ENCODE peak calls at places on chromosomes 13 and 19, in nine cellular contexts. A, H, R, W, E, N, F, P and B are unnamed samples.
A peak's percentile ranks its signal among the peaks of the same experiment; 100 is the strongest.

GRCh38 chr13:59976856-59977255 is 186.9 kb downstream of the DIAPH3 start:
- DNase-seq in A (no peak), H (no peak), R (no peak), W (no peak), E (no peak), N (no peak), F (no peak), P (no peak), B (no peak)

GRCh38 chr13:106140476-106140875 is 395.0 kb downstream of the EFNB2 start:
- DNase-seq in A (no peak), H (no peak), R (no peak), W (no peak), E (no peak), N (no peak), F (no peak), P (no peak), B (peak; percentile 63)

GRCh38 chr13:73142091-73142490 is 83.3 kb downstream of the KLF5 start:
- DNase-seq in A (peak; percentile 12), H (no peak), R (no peak), W (no peak), E (no peak), N (no peak), F (peak; percentile 20), P (no peak), B (no peak)

GRCh38 chr19:23795462-23795861 is 36.8 kb upstream of the ZNF681 start:
- DNase-seq in A (no peak), H (no peak), R (no peak), W (no peak), E (no peak), N (no peak), F (no peak), P (peak; percentile 17), B (no peak)

GRCh38 chr13:73938375-73939070 is 195.7 kb downstream of the KLF12 start:
- DNase-seq in A (no peak), H (no peak), R (no peak), W (no peak), E (no peak), N (peak; percentile 52), F (no peak), P (no peak), B (peak; percentile 84)

GRCh38 chr19:47112166-47112663 is 1.4 kb downstream of the ZC3H4 start:
- DNase-seq in A (peak; percentile 96), H (peak; percentile 86), R (peak; percentile 95), W (peak; percentile 92), E (peak; percentile 85), N (peak; percentile 89), F (peak; percentile 91), P (peak; percentile 92), B (peak; percentile 48)

GRCh38 chr13:45690636-45691035 is 11.5 kb upstream of the CBY2 start:
- DNase-seq in A (no peak), H (no peak), R (no peak), W (no peak), E (no peak), N (no peak), F (no peak), P (no peak), B (no peak)

GRCh38 chr19:46697142-46697960 is 19.6 kb downstream of the PRKD2 start:
- DNase-seq in A (peak; percentile 86), H (peak; percentile 71), R (peak; percentile 97), W (no peak), E (no peak), N (peak; percentile 84), F (peak; percentile 97), P (peak; percentile 97), B (peak; percentile 29)

GRCh38 chr13:101150998-101151397 is 265.3 kb downstream of the NALCN start:
- DNase-seq in A (no peak), H (no peak), R (no peak), W (no peak), E (no peak), N (no peak), F (peak; percentile 45), P (no peak), B (no peak)

GRCh38 chr13:41064493-41064892 is 3.2 kb downstream of the WBP4 start:
- DNase-seq in A (no peak), H (no peak), R (no peak), W (no peak), E (no peak), N (no peak), F (no peak), P (no peak), B (no peak)

GRCh38 chr19:5691205-5691929 is 1.3 kb downstream of the RPL36 start:
- DNase-seq in A (peak; percentile 76), H (no peak), R (peak; percentile 78), W (peak; percentile 65), E (peak; percentile 68), N (peak; percentile 48), F (peak; percentile 45), P (peak; percentile 67), B (no peak)

GRCh38 chr13:105410602-105411001 is 1124.9 kb downstream of the EFNB2 start:
- DNase-seq in A (peak; percentile 15), H (no peak), R (peak; percentile 86), W (no peak), E (peak; percentile 62), N (peak; percentile 45), F (peak; percentile 77), P (peak; percentile 30), B (no peak)

GRCh38 chr19:33876619-33877018 is 79.9 kb downstream of the KCTD15 start:
- DNase-seq in A (no peak), H (no peak), R (no peak), W (no peak), E (no peak), N (no peak), F (no peak), P (no peak), B (no peak)

GRCh38 chr19:48613852-48614435 is 932 bp downstream of the FAM83E start:
- DNase-seq in A (no peak), H (no peak), R (no peak), W (no peak), E (no peak), N (no peak), F (no peak), P (no peak), B (no peak)

GRCh38 chr19:10538204-10538603 is 5.5 kb upstream of the ATG4D start:
- DNase-seq in A (no peak), H (no peak), R (no peak), W (no peak), E (no peak), N (no peak), F (no peak), P (no peak), B (no peak)

GRCh38 chr13:113083022-113083373 is 22.6 kb upstream of the F7 start:
- DNase-seq in A (no peak), H (no peak), R (no peak), W (peak; percentile 13), E (no peak), N (no peak), F (no peak), P (no peak), B (no peak)

GRCh38 chr19:45526143-45526542 is 18.9 kb downstream of the VASP start:
- DNase-seq in A (peak; percentile 91), H (peak; percentile 90), R (peak; percentile 81), W (no peak), E (no peak), N (peak; percentile 86), F (peak; percentile 89), P (no peak), B (no peak)

GRCh38 chr19:28608292-28608691 is 604.7 kb downstream of the UQCRFS1 start:
- DNase-seq in A (no peak), H (no peak), R (no peak), W (no peak), E (no peak), N (no peak), F (no peak), P (no peak), B (no peak)

GRCh38 chr19:28610731-28611130 is 602.2 kb downstream of the UQCRFS1 start:
- DNase-seq in A (no peak), H (no peak), R (no peak), W (no peak), E (no peak), N (no peak), F (no peak), P (no peak), B (no peak)

GRCh38 chr19:28607066-28607583 is 605.8 kb downstream of the UQCRFS1 start:
- DNase-seq in A (no peak), H (no peak), R (no peak), W (no peak), E (no peak), N (no peak), F (no peak), P (no peak), B (no peak)

GRCh38 chr19:28609944-28610343 is 603.0 kb downstream of the UQCRFS1 start:
- DNase-seq in A (no peak), H (no peak), R (no peak), W (no peak), E (no peak), N (no peak), F (no peak), P (no peak), B (no peak)

GRCh38 chr19:28609091-28609755 is 603.7 kb downstream of the UQCRFS1 start:
- DNase-seq in A (no peak), H (no peak), R (no peak), W (no peak), E (no peak), N (no peak), F (no peak), P (no peak), B (no peak)
- H3K4me3 ChIP-seq in A (no peak overlapping the region), H (no peak overlapping the region), R (no peak overlapping the region), W (no peak overlapping the region), E (no peak overlapping the region), N (no peak overlapping the region), F (no peak overlapping the region), P (no peak overlapping the region), B (no peak overlapping the region)

GRCh38 chr19:35232912-35233311 is 4.4 kb upstream of the FAM187B start:
- DNase-seq in A (no peak), H (no peak), R (no peak), W (no peak), E (no peak), N (no peak), F (no peak), P (no peak), B (no peak)
- H3K4me3 ChIP-seq in A (no peak overlapping the region), H (no peak overlapping the region), R (no peak overlapping the region), W (no peak overlapping the region), E (no peak overlapping the region), N (no peak overlapping the region), F (no peak overlapping the region), P (no peak overlapping the region), B (no peak overlapping the region)

DNA sequence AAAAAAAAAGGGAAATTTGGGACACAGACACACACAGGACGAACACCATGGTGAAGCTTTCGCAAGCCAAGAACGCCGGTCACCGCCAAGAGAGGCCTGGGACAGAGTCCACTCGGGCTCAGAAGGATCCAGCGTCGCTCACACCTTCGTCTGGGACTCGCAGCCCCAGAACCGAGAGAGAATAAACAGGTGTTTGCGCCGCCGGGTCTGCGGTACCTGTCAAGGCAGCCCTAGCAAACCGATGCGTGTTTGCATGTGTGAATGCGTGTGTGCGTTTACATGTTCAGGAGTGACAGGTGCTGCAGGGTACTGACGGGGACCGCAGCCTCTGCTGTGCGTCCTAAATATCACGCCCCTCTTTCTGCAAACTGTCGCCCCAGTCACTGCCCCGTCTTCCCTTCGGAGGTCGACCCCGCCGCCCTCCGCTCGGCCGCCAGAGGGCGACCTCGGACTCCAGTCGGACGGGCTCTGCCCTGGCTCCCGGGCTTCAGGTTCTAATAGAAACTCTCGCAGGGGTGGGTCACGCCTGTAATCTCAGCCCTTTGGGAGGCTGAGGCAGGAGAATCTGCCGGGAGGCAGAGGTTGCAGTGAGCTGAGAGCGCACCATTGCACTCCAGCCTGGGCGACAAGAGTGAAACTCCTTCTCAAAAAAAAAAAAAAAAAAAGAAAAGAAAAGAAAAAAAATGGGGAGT is 11.8 kb upstream of the CSNK1G2 start:
- DNase-seq in A (peak; percentile 89), H (peak; percentile 66), R (peak; percentile 91), W (peak; percentile 85), E (peak; percentile 73), N (peak; percentile 67), F (peak; percentile 93), P (peak; percentile 76), B (no peak)
- H3K4me3 ChIP-seq in A (peak overlapping the region; percentile 24), H (peak overlapping the region; percentile 21), R (peak overlapping the region; percentile 37), W (peak overlapping the region; percentile 45), E (peak overlapping the region; percentile 25), N (peak overlapping the region; percentile 47), F (peak overlapping the region; percentile 39), P (peak overlapping the region; percentile 15), B (peak overlapping the region; percentile 40)

GRCh38 chr13:23321534-23322241 is 111.8 kb downstream of the SACS start:
- DNase-seq in A (no peak), H (peak; percentile 87), R (no peak), W (no peak), E (no peak), N (peak; percentile 86), F (no peak), P (no peak), B (peak; percentile 85)
- H3K4me3 ChIP-seq in A (no peak overlapping the region), H (no peak overlapping the region), R (peak overlapping the region; percentile 32), W (peak overlapping the region; percentile 53), E (peak overlapping the region; percentile 9), N (no peak overlapping the region), F (no peak overlapping the region), P (no peak overlapping the region), B (peak overlapping the region; percentile 10)